ENCODE peak calls at places on chromosomes 6 and 20, in six cellular contexts. D is nephron progenitor cell, R is AG04449, H is astrocyte of the spinal cord, N is suprapubic skin, C is ascending aorta. E is an unnamed sample.
A peak's percentile ranks its signal among the peaks of the same experiment; 100 is the strongest.

GRCh38 chr6:43984442-43985321 is 142.6 kb downstream of the MRPL14 start:
- DNase-seq in H (no peak), D (peak; percentile 2), N (peak; percentile 59), R (no peak), C (no peak), E (no peak)

GRCh38 chr6:81793811-81794210 is 41.3 kb upstream of the TENT5A start:
- DNase-seq in D (no peak), R (peak; percentile 24), H (peak; percentile 49), C (no peak), N (no peak), E (no peak)

GRCh38 chr20:33515569-33516216 is 25.8 kb downstream of the CBFA2T2 start:
- DNase-seq in N (no peak), R (no peak), H (no peak), C (no peak), D (no peak), E (no peak)

GRCh38 chr6:132797975-132798819 is at the start of gene SLC18B1:
- DNase-seq in R (no peak), H (peak; percentile 49), C (no peak), D (peak; percentile 69), N (peak; percentile 76), E (no peak)

GRCh38 chr20:62523473-62524203 is 47.8 kb upstream of the GATA5 start:
- DNase-seq in N (no peak), H (no peak), C (no peak), R (no peak), D (no peak), E (no peak)

GRCh38 chr6:47483516-47483852 is 5.9 kb downstream of the CD2AP start:
- DNase-seq in N (no peak), C (no peak), H (peak; percentile 23), D (no peak), R (no peak), E (no peak)

GRCh38 chr6:100415780-100416179 is 48.9 kb downstream of the SIM1 start:
- DNase-seq in R (no peak), C (no peak), D (no peak), H (no peak), N (no peak), E (no peak)

GRCh38 chr6:132789398-132789780 is 9.0 kb downstream of the SLC18B1 start:
- DNase-seq in R (no peak), C (no peak), N (no peak), D (no peak), H (no peak), E (no peak)

GRCh38 chr6:27138837-27139752 is 108.4 kb upstream of the PRSS16 start:
- DNase-seq in R (no peak), N (no peak), H (peak; percentile 66), D (peak; percentile 51), C (no peak), E (no peak)

GRCh38 chr20:47246061-47246460 is 110.4 kb downstream of the ZMYND8 start:
- DNase-seq in D (no peak), R (no peak), N (no peak), C (no peak), H (no peak), E (no peak)

GRCh38 chr20:15942130-15942529 is 631.1 kb downstream of the KIF16B start:
- DNase-seq in N (no peak), C (no peak), R (no peak), D (no peak), H (no peak), E (no peak)

GRCh38 chr6:29730575-29731126 is 7.4 kb downstream of the HLA-F start:
- DNase-seq in R (no peak), C (no peak), N (no peak), D (no peak), H (no peak), E (no peak)

GRCh38 chr20:37758332-37758731 is 64.5 kb downstream of the CTNNBL1 start:
- DNase-seq in D (peak; percentile 19), H (no peak), R (no peak), C (no peak), N (no peak), E (no peak)

GRCh38 chr6:129498950-129499870 is 210.8 kb downstream of the ARHGAP18 start:
- DNase-seq in C (no peak), R (no peak), H (peak; percentile 72), D (peak; percentile 27), N (no peak), E (no peak)

GRCh38 chr6:16807956-16808355 is 46.7 kb upstream of the ATXN1 start:
- DNase-seq in C (no peak), R (no peak), D (no peak), N (no peak), H (no peak), E (no peak)

GRCh38 chr20:50392138-50392866 is 117.9 kb upstream of the PTPN1 start:
- DNase-seq in C (no peak), H (no peak), N (no peak), R (no peak), D (no peak), E (no peak)

GRCh38 chr20:6863798-6864201 is 96.3 kb downstream of the BMP2 start:
- DNase-seq in N (no peak), C (no peak), H (no peak), D (no peak), R (no peak), E (no peak)

GRCh38 chr20:8144282-8145245 is 12.5 kb downstream of the PLCB1 start:
- DNase-seq in N (no peak), H (peak; percentile 93), C (no peak), R (peak; percentile 47), D (no peak), E (no peak)

GRCh38 chr6:78365473-78365872 is 501.9 kb upstream of the IRAK1BP1 start:
- DNase-seq in N (no peak), D (no peak), H (no peak), R (no peak), C (no peak), E (no peak)

GRCh38 chr6:25726122-25726911 is 28.2 kb upstream of the SLC17A4 start:
- DNase-seq in D (no peak), N (no peak), H (no peak), C (no peak), R (no peak), E (no peak)

GRCh38 chr20:48295445-48295903 is 510.2 kb upstream of the SULF2 start:
- DNase-seq in R (peak; percentile 81), H (peak; percentile 93), C (no peak), N (no peak), D (peak; percentile 32), E (no peak)
- TF ChIP-seq CTCF in R (peak; percentile 45), H (peak; percentile 46), C (peak; percentile 28), N (no peak), D (peak; percentile 14), E (peak; percentile 66)

DNA sequence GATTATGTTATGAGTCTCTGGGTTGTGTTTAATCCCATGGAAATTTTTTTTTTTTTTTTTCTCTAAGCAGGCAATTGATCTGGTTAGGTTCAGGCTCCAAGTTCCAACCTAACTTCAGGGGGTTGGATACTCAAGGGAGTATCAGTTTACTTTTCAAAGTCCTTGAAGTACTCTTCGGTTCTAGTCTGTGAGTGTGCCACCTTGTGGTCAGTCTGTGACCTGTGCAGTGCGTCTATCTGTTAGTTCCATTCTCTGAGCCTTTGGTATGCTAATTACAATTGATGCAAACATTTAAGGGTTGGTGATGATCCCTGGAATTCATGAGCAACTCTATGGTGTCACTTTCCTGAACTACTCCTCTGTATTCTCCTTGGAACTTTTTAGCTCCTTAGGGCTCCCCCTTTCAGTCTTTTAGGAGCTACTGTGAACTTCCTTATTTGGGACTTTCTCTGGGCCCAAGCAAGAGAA is 342.0 kb downstream of the SOX4 start:
- DNase-seq in R (no peak), H (peak; percentile 52), C (no peak), N (no peak), D (peak; percentile 10), E (no peak)
- TF ChIP-seq CTCF in R (peak; percentile 45), H (peak; percentile 58), C (peak; percentile 26), N (no peak), D (peak; percentile 38), E (peak; percentile 48)

DNA sequence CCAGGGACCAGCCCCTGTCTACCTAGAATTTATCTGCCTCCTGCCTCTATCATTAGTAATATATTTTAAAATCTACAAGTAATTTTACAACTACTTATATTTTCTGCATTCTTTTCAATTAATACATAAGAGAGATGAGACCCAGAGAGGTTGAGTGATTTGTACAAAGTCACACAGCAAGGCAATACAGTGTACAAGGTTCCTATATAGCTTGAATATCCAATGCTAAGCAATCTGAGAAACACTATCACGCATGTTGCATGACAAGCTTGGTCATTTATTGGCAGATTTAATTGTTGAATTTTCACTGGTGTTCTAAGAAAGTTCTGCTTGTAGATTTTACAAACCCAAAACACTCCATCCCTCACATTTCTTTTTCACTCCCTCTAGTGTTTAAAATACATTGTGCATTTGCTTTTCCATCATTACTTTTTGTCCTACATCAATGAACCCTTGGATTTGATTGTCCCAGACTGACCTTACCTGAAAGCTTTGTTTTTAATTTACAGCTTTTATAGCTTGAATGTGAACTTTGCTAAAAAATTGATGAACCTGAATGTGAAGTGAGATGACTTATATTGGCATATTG is 520.9 kb upstream of the CITED2 start:
- DNase-seq in R (no peak), D (no peak), H (no peak), N (no peak), C (no peak), E (no peak)
- TF ChIP-seq CTCF in R (no peak), D (no peak), H (peak; percentile 5), N (no peak), C (no peak), E (peak; percentile 42)

GRCh38 chr20:44599715-44600114 is 17.3 kb downstream of the PKIG start:
- DNase-seq in D (no peak), C (no peak), R (no peak), N (no peak), H (no peak), E (no peak)

GRCh38 chr20:44597930-44598329 is 15.6 kb downstream of the PKIG start:
- DNase-seq in R (no peak), C (no peak), N (no peak), H (no peak), D (no peak), E (no peak)

GRCh38 chr20:44600301-44600700 is 17.9 kb downstream of the PKIG start:
- DNase-seq in H (no peak), N (no peak), D (no peak), R (no peak), C (no peak), E (no peak)

GRCh38 chr20:44597516-44597915 is 15.1 kb downstream of the PKIG start:
- DNase-seq in H (no peak), N (no peak), R (no peak), C (no peak), D (no peak), E (no peak)

GRCh38 chr20:44598413-44599290 is 16.3 kb downstream of the PKIG start:
- DNase-seq in D (no peak), R (no peak), N (no peak), H (no peak), C (no peak), E (no peak)
- TF ChIP-seq CTCF in D (no peak), R (no peak), N (no peak), H (peak; percentile 24), C (peak; percentile 12), E (peak; percentile 18)

DNA sequence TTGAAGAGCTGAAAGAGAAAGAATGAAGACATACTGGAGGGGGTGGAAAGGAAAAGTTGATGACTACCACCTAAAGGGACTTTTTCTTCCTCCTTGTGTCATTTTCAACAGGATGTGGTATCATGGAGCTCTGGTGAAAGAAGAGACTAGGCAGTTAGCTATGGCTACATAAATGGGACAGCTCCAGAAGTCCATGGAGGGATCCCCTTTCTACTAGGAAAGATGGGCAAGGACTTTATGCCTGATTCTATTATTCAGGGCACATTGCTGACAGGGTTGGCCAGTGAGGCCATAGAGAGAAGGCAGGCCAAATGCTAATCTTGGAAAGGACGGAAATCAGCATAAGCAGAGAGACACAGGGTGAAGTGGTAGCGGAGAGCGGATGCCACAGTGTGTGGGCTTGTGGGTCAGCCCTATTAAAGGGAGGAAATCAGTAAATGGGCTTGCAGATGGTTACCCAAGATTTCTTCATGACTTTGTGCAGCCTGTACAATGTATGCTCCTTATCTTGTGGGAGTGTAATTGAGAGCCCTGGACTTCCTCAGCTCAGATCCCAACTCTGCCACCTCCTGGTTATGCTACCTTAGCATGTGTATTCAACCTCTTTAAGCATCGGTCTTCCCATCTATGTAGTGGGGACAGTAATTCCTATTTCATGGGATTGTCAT is 77.4 kb upstream of the TMEM170B start:
- DNase-seq in C (no peak), D (no peak), R (no peak), H (peak; percentile 13), N (no peak), E (no peak)
- TF ChIP-seq CTCF in C (no peak), D (no peak), R (no peak), H (peak; percentile 18), N (no peak), E (no peak)

E was measured in osteocyte.